ENCODE peak calls at places on chromosomes 13 and 19, in four cellular contexts. O is breast epithelium, H is stomach, B is Panc1. G is an unnamed sample. For H3K4me1, the result is how much of the 10 kb centered on the place peaks cover.

GRCh38 chr19:45798995-45799517 is 6.4 kb upstream of the DMWD start:
- DNase-seq in O (no peak), H (peak), B (no peak), G (no peak)

GRCh38 chr19:56348289-56348877 is 33.7 kb upstream of the ZSCAN5A start:
- DNase-seq in B (no peak), O (no peak), H (no peak), G (no peak)

GRCh38 chr19:42122691-42123607 is 9.3 kb downstream of the POU2F2 start:
- DNase-seq in O (no peak), B (no peak), H (no peak), G (no peak)

GRCh38 chr13:34867590-34867989 is 74.5 kb upstream of the NBEA start:
- DNase-seq in H (no peak), O (no peak), B (no peak), G (no peak)

GRCh38 chr13:59447846-59448620 is 715.7 kb downstream of the DIAPH3 start:
- DNase-seq in H (no peak), B (no peak), O (no peak), G (no peak)

GRCh38 chr19:6906559-6906958 is 19.2 kb downstream of the ADGRE1 start:
- DNase-seq in H (no peak), B (no peak), O (no peak), G (no peak)

GRCh38 chr19:1261863-1262686 is 7.1 kb upstream of the CIRBP start:
- DNase-seq in O (peak), H (peak), B (no peak), G (no peak)

GRCh38 chr19:54473071-54473941 is at the start of gene CDC42EP5:
- DNase-seq in H (peak), B (no peak), O (no peak), G (peak)

GRCh38 chr19:46179076-46179740 is 31.2 kb downstream of the IGFL2 start:
- DNase-seq in B (no peak), O (no peak), H (no peak), G (peak)

GRCh38 chr13:20191902-20192469 is 752 bp downstream of the GJB2 start:
- DNase-seq in O (no peak), H (peak), B (no peak), G (no peak)

GRCh38 chr13:44402902-44403719 is 29.5 kb downstream of the SERP2 start:
- DNase-seq in O (peak), B (no peak), H (peak), G (no peak)

GRCh38 chr13:47081850-47082249 is 185.0 kb upstream of the HTR2A start:
- DNase-seq in B (no peak), O (no peak), H (no peak), G (no peak)

GRCh38 chr19:10074153-10074552 is 12.0 kb upstream of the SHFL start:
- DNase-seq in H (no peak), O (no peak), B (no peak), G (no peak)

GRCh38 chr13:29621401-29621800 is 25.9 kb upstream of the SLC7A1 start:
- DNase-seq in H (no peak), O (no peak), B (no peak), G (no peak)

GRCh38 chr13:97109841-97110492 is 112.2 kb upstream of the MBNL2 start:
- DNase-seq in B (peak), O (peak), H (peak), G (peak)

GRCh38 chr19:13796301-13797057 is 1.2 kb downstream of the ZSWIM4 start:
- DNase-seq in B (no peak), H (peak), O (peak), G (peak)

GRCh38 chr13:72638059-72638815 is 89.2 kb downstream of the MZT1 start:
- DNase-seq in B (no peak), H (no peak), O (no peak), G (no peak)

GRCh38 chr19:49447485-49448431 is 3.9 kb downstream of the PIH1D1 start:
- DNase-seq in B (no peak), O (no peak), H (no peak), G (no peak)

GRCh38 chr13:98222081-98222554 is 45.0 kb upstream of the RNF113B start:
- DNase-seq in B (no peak), O (no peak), H (peak), G (no peak)

GRCh38 chr19:54882758-54883157 is 8.7 kb downstream of the FCAR start:
- DNase-seq in H (no peak), O (no peak), B (no peak), G (no peak)

GRCh38 chr19:19490247-19490968 is 24.9 kb downstream of the TSSK6 start:
- DNase-seq in B (peak), O (peak), H (peak), G (no peak)

GRCh38 chr13:41401371-41401770 is 56.0 kb upstream of the RGCC start:
- DNase-seq in H (no peak), B (no peak), O (no peak), G (no peak)

GRCh38 chr19:38649305-38650179 is 2.1 kb downstream of the ACTN4 start:
- DNase-seq in H (peak), B (no peak), O (peak), G (no peak)
- TF ChIP-seq POLR2AphosphoS5 in H (peak), B (no peak), O (peak), G (no peak)

GRCh38 chr13:35923347-35923746 is 207.8 kb downstream of the DCLK1 start:
- DNase-seq in B (no peak), O (no peak), H (no peak), G (no peak)
- H3K4me1 ChIP-seq in B (under half), O (under half), H (under half), G (under half)

DNA sequence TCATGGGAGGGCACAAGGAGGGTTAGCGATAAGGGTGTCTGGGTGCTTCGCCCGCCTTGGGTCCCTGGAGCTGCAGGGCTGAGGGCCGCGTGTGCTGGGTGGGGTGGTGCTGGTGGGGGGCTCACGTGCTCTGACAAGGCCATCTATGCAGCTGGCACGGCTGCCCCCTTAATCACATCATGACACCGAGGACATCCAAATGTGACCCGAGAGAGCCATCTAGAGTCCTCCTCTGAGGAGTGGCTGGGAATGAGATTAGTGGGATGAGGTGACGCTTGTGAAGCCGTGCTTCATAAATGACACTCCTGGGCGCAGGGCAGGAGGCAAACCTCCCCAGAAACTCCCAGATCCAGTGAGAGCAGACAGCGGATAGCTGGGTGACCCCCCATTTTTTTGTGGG is 6.5 kb downstream of the FZR1 start:
- DNase-seq in H (no peak), O (no peak), B (no peak), G (no peak)
- H3K4me3 ChIP-seq in H (no peak), O (no peak), B (no peak), G (no peak)

GRCh38 chr19:35265126-35265995 is 3.4 kb upstream of the USF2 start:
- DNase-seq in H (peak), O (peak), B (no peak), G (peak)
- TF ChIP-seq POLR2AphosphoS5 in H (no peak), O (no peak), B (no peak), G (no peak)